ENCODE peak calls at places on chromosomes 16 and 17, in ten cellular contexts. W, E, R, I, S, D, B, M, C and O are unnamed samples.

GRCh38 chr17:17156107-17156506 is 50.0 kb downstream of the PLD6 start:
- DNase-seq in R (no peak), E (peak; percentile 86), D (no peak), C (no peak), I (peak; percentile 59), M (no peak), W (no peak), B (no peak), S (no peak), O (no peak)

GRCh38 chr17:68176770-68177169 is 71.1 kb upstream of the AMZ2 start:
- DNase-seq in W (no peak), D (no peak), B (no peak), I (no peak), C (no peak), S (no peak), R (no peak), M (no peak), E (no peak), O (no peak)

GRCh38 chr16:4488486-4488967 is 12.3 kb downstream of the HMOX2 start:
- DNase-seq in S (no peak), W (no peak), M (no peak), I (no peak), R (peak; percentile 76), C (no peak), B (no peak), E (peak; percentile 20), D (no peak), O (no peak)

GRCh38 chr17:11889266-11889665 is 108.0 kb downstream of the ZNF18 start:
- DNase-seq in W (no peak), I (no peak), R (no peak), B (no peak), S (no peak), E (no peak), D (no peak), C (no peak), M (no peak), O (no peak)

GRCh38 chr16:35862242-35862641 is 2402.8 kb downstream of the TP53TG3F start:
- DNase-seq in C (no peak), S (no peak), W (no peak), I (no peak), M (no peak), R (no peak), E (no peak), B (no peak), D (no peak), O (no peak)

GRCh38 chr16:85207357-85207921 is 95.2 kb upstream of the CIBAR2 start:
- DNase-seq in D (peak; percentile 45), C (peak; percentile 86), M (no peak), W (no peak), B (no peak), R (no peak), S (no peak), I (peak; percentile 55), E (peak; percentile 87), O (no peak)

GRCh38 chr17:76529224-76529642 is 8.3 kb downstream of the CYGB start:
- DNase-seq in S (no peak), R (no peak), C (peak; percentile 83), B (peak; percentile 48), W (peak; percentile 49), E (peak; percentile 88), D (no peak), M (peak; percentile 74), I (peak; percentile 98), O (peak; percentile 94)

GRCh38 chr17:17883801-17884200 is 47.0 kb upstream of the SREBF1 start:
- DNase-seq in B (no peak), W (no peak), M (no peak), I (no peak), E (no peak), C (no peak), D (no peak), R (no peak), S (no peak), O (no peak)

GRCh38 chr17:65627108-65627507 is 65.7 kb upstream of the AXIN2 start:
- DNase-seq in D (no peak), S (no peak), C (no peak), M (no peak), B (no peak), W (no peak), I (no peak), E (no peak), R (no peak), O (no peak)

GRCh38 chr17:74515941-74516340 is 15.3 kb downstream of the CD300LB start:
- DNase-seq in C (no peak), I (no peak), D (no peak), S (no peak), M (no peak), R (no peak), E (no peak), W (no peak), B (no peak), O (no peak)

GRCh38 chr16:3945751-3946603 is 65.5 kb upstream of the CREBBP start:
- DNase-seq in B (peak; percentile 60), E (peak; percentile 99), M (peak; percentile 88), S (peak; percentile 37), W (no peak), C (no peak), R (no peak), D (no peak), I (peak; percentile 97), O (peak; percentile 20)

GRCh38 chr16:49490321-49490705 is 116.7 kb downstream of the C16orf78 start:
- DNase-seq in M (peak; percentile 11), C (no peak), D (no peak), S (no peak), B (no peak), E (no peak), W (no peak), I (no peak), R (no peak), O (peak; percentile 13)

GRCh38 chr16:68190745-68191510 is 45.0 kb downstream of the ESRP2 start:
- DNase-seq in B (no peak), S (no peak), I (no peak), C (no peak), M (no peak), D (no peak), E (peak; percentile 64), W (no peak), R (no peak), O (no peak)

GRCh38 chr16:80347900-80348299 is 192.9 kb upstream of the DYNLRB2 start:
- DNase-seq in B (peak; percentile 66), C (no peak), R (no peak), W (no peak), E (no peak), S (no peak), I (peak; percentile 26), D (no peak), M (peak; percentile 32), O (no peak)

GRCh38 chr16:50602531-50603205 is 54.5 kb downstream of the NKD1 start:
- DNase-seq in C (no peak), D (no peak), E (no peak), W (no peak), M (no peak), I (no peak), R (peak; percentile 51), B (no peak), S (no peak), O (no peak)
- H3K27ac ChIP-seq in C (no peak overlapping the region), D (peak overlapping the region; percentile 59), E (no peak overlapping the region), W (no peak overlapping the region), M (peak overlapping the region; percentile 39), I (no peak overlapping the region), R (no peak overlapping the region), B (peak overlapping the region; percentile 75), S (no peak overlapping the region), O (peak overlapping the region; percentile 53)

GRCh38 chr17:82458885-82459424 is 414 bp downstream of the NARF start:
- DNase-seq in B (peak; percentile 36), D (no peak), S (peak; percentile 26), M (peak; percentile 51), I (no peak), E (peak; percentile 19), C (peak; percentile 76), W (peak; percentile 61), R (peak; percentile 46), O (no peak)
- H3K4me1 ChIP-seq in B (peaks cover 51% of the 10 kb centered on the region), D (peaks cover 7% of the 10 kb centered on the region), S (no peaks in the 10 kb centered on the region), M (peaks cover 26% of the 10 kb centered on the region), I (peaks cover 7% of the 10 kb centered on the region), E (peaks cover 3% of the 10 kb centered on the region), C (peaks cover 5% of the 10 kb centered on the region), W (peaks cover 18% of the 10 kb centered on the region), R (peaks cover 31% of the 10 kb centered on the region), O (peaks cover 33% of the 10 kb centered on the region)

DNA sequence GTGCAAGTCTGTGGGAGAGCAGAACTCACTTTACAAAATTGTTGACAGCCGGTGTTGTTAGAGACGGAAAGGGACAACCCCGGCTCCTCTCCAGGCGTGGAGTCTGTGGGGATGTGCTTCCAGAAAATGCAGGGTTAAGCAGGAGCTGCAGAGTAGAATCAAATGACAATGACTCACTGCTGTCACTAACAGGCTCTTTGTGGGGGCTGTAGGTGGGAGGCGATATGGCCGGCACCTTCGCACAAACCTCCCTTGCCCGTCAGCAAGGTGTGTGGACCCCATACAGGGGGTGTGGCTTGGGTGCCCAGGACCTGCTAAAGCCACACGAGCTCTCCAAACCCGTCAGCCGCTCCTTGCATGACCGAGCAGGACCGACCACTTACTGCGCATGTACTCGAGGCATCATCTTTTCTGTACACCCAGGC is 5.8 kb downstream of the PDK2 start:
- DNase-seq in E (peak; percentile 34), R (no peak), W (no peak), C (no peak), B (no peak), M (no peak), S (peak; percentile 51), I (no peak), D (no peak), O (no peak)
- H3K27ac ChIP-seq in E (no peak overlapping the region), R (no peak overlapping the region), W (no peak overlapping the region), C (peak overlapping the region; percentile 58), B (peak overlapping the region; percentile 79), M (peak overlapping the region; percentile 63), S (no peak overlapping the region), I (no peak overlapping the region), D (peak overlapping the region; percentile 98), O (peak overlapping the region; percentile 65)

GRCh38 chr17:81996232-81996756 is 18.9 kb downstream of the ASPSCR1 start:
- DNase-seq in R (no peak), S (no peak), B (no peak), M (no peak), I (no peak), E (no peak), C (no peak), W (no peak), D (no peak), O (no peak)

GRCh38 chr17:81996757-81997441 is 19.5 kb downstream of the ASPSCR1 start:
- DNase-seq in R (no peak), W (no peak), E (no peak), S (no peak), M (no peak), B (no peak), I (no peak), C (no peak), D (no peak), O (no peak)

GRCh38 chr17:81998719-81999438 is 21.4 kb downstream of the ASPSCR1 start:
- DNase-seq in C (no peak), I (no peak), S (no peak), E (no peak), M (no peak), B (no peak), D (no peak), R (no peak), W (no peak), O (no peak)

GRCh38 chr17:81999587-81999974 is 22.2 kb downstream of the ASPSCR1 start:
- DNase-seq in C (no peak), E (no peak), R (no peak), D (no peak), I (no peak), B (no peak), W (no peak), S (no peak), M (peak; percentile 87), O (no peak)

DNA sequence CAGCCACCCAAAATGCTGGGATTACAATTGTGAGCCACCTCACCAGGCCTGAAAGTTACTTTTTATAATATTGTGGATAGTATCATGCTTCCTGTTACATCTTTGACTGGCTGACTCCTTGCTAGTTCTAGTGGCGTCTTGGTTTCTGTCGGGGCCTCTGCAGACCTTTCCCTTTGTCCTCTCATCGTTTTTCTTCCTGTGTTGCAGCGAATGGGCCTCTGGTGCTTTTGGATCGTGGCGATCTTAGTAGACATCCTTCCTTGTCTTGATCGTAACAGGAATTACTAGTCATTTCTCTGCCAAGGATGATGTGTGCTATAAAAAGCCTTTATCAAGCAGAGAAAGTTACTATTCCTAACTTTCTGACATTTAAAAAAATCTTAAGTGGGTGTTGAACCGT is 20.8 kb downstream of the ASPSCR1 start:
- DNase-seq in D (no peak), B (no peak), C (no peak), E (no peak), I (no peak), W (no peak), S (no peak), R (no peak), M (no peak), O (no peak)
- H3K4me1 ChIP-seq in D (no peaks in the 10 kb centered on the region), B (peaks cover 40% of the 10 kb centered on the region), C (peaks cover 8% of the 10 kb centered on the region), E (peaks cover 5% of the 10 kb centered on the region), I (peaks cover 9% of the 10 kb centered on the region), W (no peaks in the 10 kb centered on the region), S (no peaks in the 10 kb centered on the region), R (no peaks in the 10 kb centered on the region), M (peaks cover 4% of the 10 kb centered on the region), O (peaks cover 10% of the 10 kb centered on the region)